ENCODE peak calls at places on chromosomes 3 and 15, in six cellular contexts. One of them, this sample, is unnamed.

GRCh38 chr3:38117748-38118420 is 19.0 kb downstream of the ACAA1 start:
- DNase-seq in OCI-LY7: peak
- DNase-seq in fibroblast of the aortic adventitia: peak
- DNase-seq in LNCaP clone FGC: no peak
- DNase-seq in nephron progenitor cell: peak
- DNase-seq in stomach: peak
- DNase-seq in this sample: peak

GRCh38 chr3:167843483-167843882 is 108.0 kb downstream of the SERPINI1 start:
- DNase-seq in OCI-LY7: peak
- DNase-seq in fibroblast of the aortic adventitia: no peak
- DNase-seq in LNCaP clone FGC: no peak
- DNase-seq in nephron progenitor cell: no peak
- DNase-seq in stomach: no peak
- DNase-seq in this sample: no peak

GRCh38 chr15:79923515-79924169 is 26.8 kb upstream of the MTHFS start:
- DNase-seq in OCI-LY7: peak
- DNase-seq in fibroblast of the aortic adventitia: peak
- DNase-seq in LNCaP clone FGC: peak
- DNase-seq in nephron progenitor cell: peak
- DNase-seq in stomach: peak
- DNase-seq in this sample: peak

GRCh38 chr3:50347187-50347813 is 1.8 kb upstream of the ZMYND10 start:
- DNase-seq in OCI-LY7: peak
- DNase-seq in fibroblast of the aortic adventitia: peak
- DNase-seq in LNCaP clone FGC: peak
- DNase-seq in nephron progenitor cell: peak
- DNase-seq in stomach: peak
- DNase-seq in this sample: peak

GRCh38 chr3:38397320-38397719 is 50.7 kb downstream of the XYLB start:
- DNase-seq in OCI-LY7: peak
- DNase-seq in fibroblast of the aortic adventitia: peak
- DNase-seq in LNCaP clone FGC: no peak
- DNase-seq in nephron progenitor cell: peak
- DNase-seq in stomach: no peak
- DNase-seq in this sample: peak

GRCh38 chr3:65963787-65964707 is 74.7 kb downstream of the MAGI1 start:
- DNase-seq in OCI-LY7: no peak
- DNase-seq in fibroblast of the aortic adventitia: peak
- DNase-seq in LNCaP clone FGC: no peak
- DNase-seq in nephron progenitor cell: no peak
- DNase-seq in stomach: no peak
- DNase-seq in this sample: peak

GRCh38 chr3:64188810-64189560 is 36.3 kb downstream of the PRICKLE2 start:
- DNase-seq in OCI-LY7: no peak
- DNase-seq in fibroblast of the aortic adventitia: peak
- DNase-seq in LNCaP clone FGC: peak
- DNase-seq in nephron progenitor cell: no peak
- DNase-seq in stomach: no peak
- DNase-seq in this sample: no peak

GRCh38 chr15:79635897-79636596 is 203.9 kb downstream of the MINAR1 start:
- DNase-seq in OCI-LY7: no peak
- DNase-seq in fibroblast of the aortic adventitia: no peak
- DNase-seq in LNCaP clone FGC: no peak
- DNase-seq in nephron progenitor cell: no peak
- DNase-seq in stomach: no peak
- DNase-seq in this sample: no peak

GRCh38 chr15:40508216-40508615 is 37.4 kb downstream of the CHST14 start:
- DNase-seq in OCI-LY7: no peak
- DNase-seq in fibroblast of the aortic adventitia: no peak
- DNase-seq in LNCaP clone FGC: no peak
- DNase-seq in nephron progenitor cell: no peak
- DNase-seq in stomach: no peak
- DNase-seq in this sample: no peak

GRCh38 chr3:16883057-16883725 is 1.6 kb upstream of the PLCL2 start:
- DNase-seq in OCI-LY7: no peak
- DNase-seq in fibroblast of the aortic adventitia: peak
- DNase-seq in LNCaP clone FGC: no peak
- DNase-seq in nephron progenitor cell: no peak
- DNase-seq in stomach: no peak
- DNase-seq in this sample: no peak

GRCh38 chr3:160986060-160986459 is 119.1 kb downstream of the B3GALNT1 start:
- DNase-seq in OCI-LY7: no peak
- DNase-seq in fibroblast of the aortic adventitia: no peak
- DNase-seq in LNCaP clone FGC: no peak
- DNase-seq in nephron progenitor cell: no peak
- DNase-seq in stomach: no peak
- DNase-seq in this sample: no peak

GRCh38 chr3:183202004-183202722 is 39.6 kb upstream of the LAMP3 start:
- DNase-seq in OCI-LY7: no peak
- DNase-seq in fibroblast of the aortic adventitia: no peak
- DNase-seq in LNCaP clone FGC: no peak
- DNase-seq in nephron progenitor cell: no peak
- DNase-seq in stomach: no peak
- DNase-seq in this sample: peak

GRCh38 chr15:45386974-45387373 is 8.6 kb upstream of the GATM start:
- DNase-seq in OCI-LY7: no peak
- DNase-seq in fibroblast of the aortic adventitia: no peak
- DNase-seq in LNCaP clone FGC: no peak
- DNase-seq in nephron progenitor cell: no peak
- DNase-seq in stomach: no peak
- DNase-seq in this sample: no peak

GRCh38 chr15:58081446-58081845 is 15.9 kb upstream of the ALDH1A2 start:
- DNase-seq in OCI-LY7: no peak
- DNase-seq in fibroblast of the aortic adventitia: no peak
- DNase-seq in LNCaP clone FGC: no peak
- DNase-seq in nephron progenitor cell: no peak
- DNase-seq in stomach: no peak
- DNase-seq in this sample: no peak

GRCh38 chr3:24867783-24868182 is 373.1 kb upstream of the THRB start:
- DNase-seq in OCI-LY7: no peak
- DNase-seq in fibroblast of the aortic adventitia: no peak
- DNase-seq in LNCaP clone FGC: no peak
- DNase-seq in nephron progenitor cell: no peak
- DNase-seq in stomach: no peak
- DNase-seq in this sample: no peak

GRCh38 chr15:31523655-31524049 is 197.0 kb downstream of the KLF13 start:
- DNase-seq in OCI-LY7: no peak
- DNase-seq in fibroblast of the aortic adventitia: no peak
- DNase-seq in LNCaP clone FGC: no peak
- DNase-seq in nephron progenitor cell: no peak
- DNase-seq in stomach: no peak
- DNase-seq in this sample: no peak

GRCh38 chr15:41564286-41564959 is 5.4 kb downstream of the TYRO3 start:
- DNase-seq in OCI-LY7: peak
- DNase-seq in fibroblast of the aortic adventitia: no peak
- DNase-seq in LNCaP clone FGC: no peak
- DNase-seq in nephron progenitor cell: peak
- DNase-seq in stomach: no peak
- DNase-seq in this sample: no peak

GRCh38 chr3:4426782-4427344 is 40.2 kb downstream of the SUMF1 start:
- DNase-seq in OCI-LY7: peak
- DNase-seq in fibroblast of the aortic adventitia: peak
- DNase-seq in LNCaP clone FGC: no peak
- DNase-seq in nephron progenitor cell: peak
- DNase-seq in stomach: no peak
- DNase-seq in this sample: no peak

GRCh38 chr3:33975463-33975862 is 177.0 kb downstream of the PDCD6IP start:
- DNase-seq in OCI-LY7: no peak
- DNase-seq in fibroblast of the aortic adventitia: no peak
- DNase-seq in LNCaP clone FGC: no peak
- DNase-seq in nephron progenitor cell: no peak
- DNase-seq in stomach: no peak
- DNase-seq in this sample: no peak

GRCh38 chr3:37171144-37171543 is 3.2 kb downstream of the LRRFIP2 start:
- DNase-seq in OCI-LY7: no peak
- DNase-seq in fibroblast of the aortic adventitia: no peak
- DNase-seq in LNCaP clone FGC: no peak
- DNase-seq in nephron progenitor cell: no peak
- DNase-seq in stomach: no peak
- DNase-seq in this sample: no peak

GRCh38 chr3:5239602-5240001 is 52.1 kb downstream of the EDEM1 start:
- DNase-seq in OCI-LY7: no peak
- DNase-seq in fibroblast of the aortic adventitia: peak
- DNase-seq in LNCaP clone FGC: no peak
- DNase-seq in nephron progenitor cell: no peak
- DNase-seq in stomach: no peak
- DNase-seq in this sample: no peak

GRCh38 chr3:8576841-8577553 is 67.6 kb downstream of the SSUH2 start:
- DNase-seq in OCI-LY7: no peak
- DNase-seq in fibroblast of the aortic adventitia: peak
- DNase-seq in LNCaP clone FGC: no peak
- DNase-seq in nephron progenitor cell: no peak
- DNase-seq in stomach: no peak
- DNase-seq in this sample: no peak

GRCh38 chr15:66839511-66840112 is 137.6 kb downstream of the SMAD6 start:
- DNase-seq in OCI-LY7: no peak
- DNase-seq in fibroblast of the aortic adventitia: peak
- DNase-seq in LNCaP clone FGC: no peak
- DNase-seq in nephron progenitor cell: no peak
- DNase-seq in stomach: no peak
- DNase-seq in this sample: no peak

GRCh38 chr3:53077476-53078220 is 31.8 kb upstream of the SFMBT1 start:
- DNase-seq in OCI-LY7: no peak
- DNase-seq in fibroblast of the aortic adventitia: no peak
- DNase-seq in LNCaP clone FGC: no peak
- DNase-seq in nephron progenitor cell: no peak
- DNase-seq in stomach: no peak
- DNase-seq in this sample: no peak

GRCh38 chr15:77503240-77503639 is 82.6 kb downstream of the HMG20A start:
- DNase-seq in OCI-LY7: no peak
- DNase-seq in fibroblast of the aortic adventitia: no peak
- DNase-seq in LNCaP clone FGC: peak
- DNase-seq in nephron progenitor cell: no peak
- DNase-seq in stomach: no peak
- DNase-seq in this sample: no peak

GRCh38 chr3:150407051-150407817 is 864 bp upstream of the TSC22D2 start:
- DNase-seq in OCI-LY7: peak
- DNase-seq in fibroblast of the aortic adventitia: peak
- DNase-seq in LNCaP clone FGC: no peak
- DNase-seq in nephron progenitor cell: no peak
- DNase-seq in stomach: no peak
- DNase-seq in this sample: no peak

GRCh38 chr3:191696356-191696755 is 235.4 kb downstream of the PYDC2 start:
- DNase-seq in OCI-LY7: no peak
- DNase-seq in fibroblast of the aortic adventitia: no peak
- DNase-seq in LNCaP clone FGC: no peak
- DNase-seq in nephron progenitor cell: no peak
- DNase-seq in stomach: no peak
- DNase-seq in this sample: no peak

GRCh38 chr3:32859604-32860237 is 41.9 kb downstream of the TRIM71 start:
- DNase-seq in OCI-LY7: no peak
- DNase-seq in fibroblast of the aortic adventitia: no peak
- DNase-seq in LNCaP clone FGC: no peak
- DNase-seq in nephron progenitor cell: no peak
- DNase-seq in stomach: no peak
- DNase-seq in this sample: no peak

GRCh38 chr3:108471346-108471935 is 39.0 kb downstream of the MYH15 start:
- DNase-seq in OCI-LY7: no peak
- DNase-seq in fibroblast of the aortic adventitia: peak
- DNase-seq in LNCaP clone FGC: no peak
- DNase-seq in nephron progenitor cell: no peak
- DNase-seq in stomach: no peak
- DNase-seq in this sample: no peak

GRCh38 chr15:90929709-90930019 is 2.7 kb downstream of the HDDC3 start:
- DNase-seq in OCI-LY7: no peak
- DNase-seq in fibroblast of the aortic adventitia: no peak
- DNase-seq in LNCaP clone FGC: no peak
- DNase-seq in nephron progenitor cell: no peak
- DNase-seq in stomach: no peak
- DNase-seq in this sample: no peak

GRCh38 chr15:83288381-83288801 is 3.9 kb upstream of the BNC1 start:
- DNase-seq in OCI-LY7: no peak
- DNase-seq in fibroblast of the aortic adventitia: no peak
- DNase-seq in LNCaP clone FGC: no peak
- DNase-seq in nephron progenitor cell: peak
- DNase-seq in stomach: no peak
- DNase-seq in this sample: no peak

GRCh38 chr3:123522666-123523412 is 62.0 kb downstream of the HACD2 start:
- DNase-seq in OCI-LY7: no peak
- DNase-seq in fibroblast of the aortic adventitia: no peak
- DNase-seq in LNCaP clone FGC: no peak
- DNase-seq in nephron progenitor cell: no peak
- DNase-seq in stomach: no peak
- DNase-seq in this sample: no peak

GRCh38 chr15:25250011-25250596 is 188.7 kb downstream of the UBE3A start:
- DNase-seq in OCI-LY7: no peak
- DNase-seq in fibroblast of the aortic adventitia: no peak
- DNase-seq in LNCaP clone FGC: no peak
- DNase-seq in nephron progenitor cell: no peak
- DNase-seq in stomach: peak
- DNase-seq in this sample: no peak

GRCh38 chr15:95875141-95875643 is 455.3 kb upstream of the NR2F2 start:
- DNase-seq in OCI-LY7: no peak
- DNase-seq in fibroblast of the aortic adventitia: peak
- DNase-seq in LNCaP clone FGC: no peak
- DNase-seq in nephron progenitor cell: no peak
- DNase-seq in stomach: peak
- DNase-seq in this sample: peak
- TF ChIP-seq CTCF in OCI-LY7: no peak
- TF ChIP-seq CTCF in fibroblast of the aortic adventitia: no peak
- TF ChIP-seq CTCF in LNCaP clone FGC: no peak
- TF ChIP-seq CTCF in nephron progenitor cell: no peak
- TF ChIP-seq CTCF in stomach: no peak
- TF ChIP-seq CTCF in this sample: no peak

GRCh38 chr3:128489860-128490649 is 2.9 kb downstream of the GATA2 start:
- DNase-seq in OCI-LY7: no peak
- DNase-seq in fibroblast of the aortic adventitia: peak
- DNase-seq in LNCaP clone FGC: no peak
- DNase-seq in nephron progenitor cell: peak
- DNase-seq in stomach: no peak
- DNase-seq in this sample: no peak
- TF ChIP-seq CTCF in OCI-LY7: no peak
- TF ChIP-seq CTCF in fibroblast of the aortic adventitia: peak
- TF ChIP-seq CTCF in LNCaP clone FGC: peak
- TF ChIP-seq CTCF in nephron progenitor cell: no peak
- TF ChIP-seq CTCF in stomach: no peak
- TF ChIP-seq CTCF in this sample: no peak

GRCh38 chr15:38010390-38010789 is 76.0 kb downstream of the TMCO5A start:
- DNase-seq in OCI-LY7: no peak
- DNase-seq in fibroblast of the aortic adventitia: no peak
- DNase-seq in LNCaP clone FGC: no peak
- DNase-seq in nephron progenitor cell: no peak
- DNase-seq in stomach: no peak
- DNase-seq in this sample: no peak
- TF ChIP-seq CTCF in OCI-LY7: no peak
- TF ChIP-seq CTCF in fibroblast of the aortic adventitia: no peak
- TF ChIP-seq CTCF in LNCaP clone FGC: no peak
- TF ChIP-seq CTCF in nephron progenitor cell: no peak
- TF ChIP-seq CTCF in stomach: no peak
- TF ChIP-seq CTCF in this sample: no peak

DNA sequence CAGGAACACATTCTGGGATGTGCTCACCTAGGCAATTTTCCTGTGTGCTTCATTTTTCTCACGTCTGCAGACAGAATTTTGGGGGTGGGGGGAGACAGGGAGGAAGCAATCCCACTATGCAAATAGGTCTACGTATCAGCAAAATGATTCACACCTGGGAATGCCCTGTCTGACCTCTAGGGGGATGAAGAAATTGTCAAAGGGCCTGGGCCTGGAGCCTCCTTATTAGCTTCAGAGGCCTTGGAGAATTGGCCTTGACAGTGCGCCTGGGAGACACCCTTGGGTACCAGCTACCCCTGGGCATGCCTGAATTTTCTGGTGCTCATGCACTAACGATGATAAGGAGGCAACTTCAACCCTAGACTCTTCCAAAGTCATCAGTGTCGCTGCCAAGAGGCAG is 207.5 kb downstream of the CADPS start:
- DNase-seq in OCI-LY7: peak
- DNase-seq in fibroblast of the aortic adventitia: no peak
- DNase-seq in LNCaP clone FGC: no peak
- DNase-seq in nephron progenitor cell: peak
- DNase-seq in stomach: no peak
- DNase-seq in this sample: no peak
- TF ChIP-seq CTCF in OCI-LY7: peak
- TF ChIP-seq CTCF in fibroblast of the aortic adventitia: no peak
- TF ChIP-seq CTCF in LNCaP clone FGC: no peak
- TF ChIP-seq CTCF in nephron progenitor cell: peak
- TF ChIP-seq CTCF in stomach: no peak
- TF ChIP-seq CTCF in this sample: no peak